ENCODE peak calls at places on chromosomes 13 and 19, in five cellular contexts. One of them, this sample, is unnamed.

GRCh38 chr13:75762066-75762937 is 126.2 kb downstream of the LMO7 start:
- DNase-seq in A549: peak
- DNase-seq in HCT116: no peak
- DNase-seq in fibroblast of the aortic adventitia: peak
- DNase-seq in esophagus muscularis mucosa: no peak
- DNase-seq in this sample: no peak

GRCh38 chr19:18831524-18832330 is at the start of gene UPF1:
- DNase-seq in A549: peak
- DNase-seq in HCT116: peak
- DNase-seq in fibroblast of the aortic adventitia: peak
- DNase-seq in esophagus muscularis mucosa: peak
- DNase-seq in this sample: peak

GRCh38 chr13:114152831-114153371 is 20.5 kb upstream of the RASA3 start:
- DNase-seq in A549: no peak
- DNase-seq in HCT116: no peak
- DNase-seq in fibroblast of the aortic adventitia: peak
- DNase-seq in esophagus muscularis mucosa: no peak
- DNase-seq in this sample: no peak

GRCh38 chr13:35470671-35471465 is 5.6 kb downstream of the MAB21L1 start:
- DNase-seq in A549: no peak
- DNase-seq in HCT116: no peak
- DNase-seq in fibroblast of the aortic adventitia: peak
- DNase-seq in esophagus muscularis mucosa: no peak
- DNase-seq in this sample: no peak

GRCh38 chr19:30602661-30603322 is 230.6 kb downstream of the ZNF536 start:
- DNase-seq in A549: no peak
- DNase-seq in HCT116: no peak
- DNase-seq in fibroblast of the aortic adventitia: no peak
- DNase-seq in esophagus muscularis mucosa: peak
- DNase-seq in this sample: no peak

GRCh38 chr13:24605923-24606372 is 74.3 kb upstream of the ATP12A start:
- DNase-seq in A549: peak
- DNase-seq in HCT116: peak
- DNase-seq in fibroblast of the aortic adventitia: peak
- DNase-seq in esophagus muscularis mucosa: no peak
- DNase-seq in this sample: peak

GRCh38 chr19:35254341-35255297 is 5.8 kb downstream of the LSR start:
- DNase-seq in A549: no peak
- DNase-seq in HCT116: no peak
- DNase-seq in fibroblast of the aortic adventitia: no peak
- DNase-seq in esophagus muscularis mucosa: peak
- DNase-seq in this sample: no peak

GRCh38 chr13:104984296-104984818 is 1551.1 kb downstream of the EFNB2 start:
- DNase-seq in A549: no peak
- DNase-seq in HCT116: no peak
- DNase-seq in fibroblast of the aortic adventitia: peak
- DNase-seq in esophagus muscularis mucosa: no peak
- DNase-seq in this sample: no peak

GRCh38 chr19:31610036-31610435 is 260.8 kb upstream of the TSHZ3 start:
- DNase-seq in A549: no peak
- DNase-seq in HCT116: no peak
- DNase-seq in fibroblast of the aortic adventitia: no peak
- DNase-seq in esophagus muscularis mucosa: no peak
- DNase-seq in this sample: no peak

DNA sequence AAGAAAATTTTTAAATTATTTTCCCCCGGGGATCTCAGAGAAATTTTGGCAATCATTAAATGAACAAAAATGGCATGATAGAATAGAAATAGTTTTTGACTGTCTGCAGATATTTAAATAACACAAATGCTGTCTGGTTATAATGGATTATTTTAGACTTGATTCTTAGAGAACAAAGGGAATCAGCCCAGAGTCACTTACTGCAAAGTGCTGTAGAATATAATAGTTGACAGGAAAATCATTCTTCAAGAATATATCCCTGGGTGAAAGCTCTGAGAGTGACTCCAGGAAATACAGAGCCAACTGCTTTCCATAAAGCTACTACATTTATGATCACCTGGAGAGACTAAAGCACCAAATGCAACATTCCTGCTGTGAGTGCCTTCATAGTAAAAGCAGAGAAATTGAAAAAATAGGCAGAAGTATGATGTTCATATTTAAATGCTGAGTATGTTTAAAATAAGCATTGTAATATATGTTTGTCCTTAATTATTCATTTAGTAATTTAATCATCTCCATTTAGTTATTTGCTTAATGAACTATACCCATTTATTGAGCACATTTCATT is 1765.8 kb downstream of the SLITRK1 start:
- DNase-seq in A549: no peak
- DNase-seq in HCT116: no peak
- DNase-seq in fibroblast of the aortic adventitia: no peak
- DNase-seq in esophagus muscularis mucosa: no peak
- DNase-seq in this sample: no peak
- H3K4me3 ChIP-seq in A549: no peak
- H3K4me3 ChIP-seq in HCT116: no peak
- H3K4me3 ChIP-seq in fibroblast of the aortic adventitia: no peak
- H3K4me3 ChIP-seq in esophagus muscularis mucosa: no peak
- H3K4me3 ChIP-seq in this sample: no peak

GRCh38 chr19:50465986-50466771 is 10.1 kb upstream of the EMC10 start:
- DNase-seq in A549: peak
- DNase-seq in HCT116: peak
- DNase-seq in fibroblast of the aortic adventitia: no peak
- DNase-seq in esophagus muscularis mucosa: no peak
- DNase-seq in this sample: no peak
- TF ChIP-seq CTCF in A549: no peak
- TF ChIP-seq CTCF in HCT116: peak
- TF ChIP-seq CTCF in fibroblast of the aortic adventitia: no peak
- TF ChIP-seq CTCF in esophagus muscularis mucosa: no peak
- TF ChIP-seq CTCF in this sample: no peak

GRCh38 chr19:13880059-13880672 is 3.2 kb downstream of the NANOS3 start:
- DNase-seq in A549: peak
- DNase-seq in HCT116: peak
- DNase-seq in fibroblast of the aortic adventitia: peak
- DNase-seq in esophagus muscularis mucosa: peak
- DNase-seq in this sample: peak
- H3K4me3 ChIP-seq in A549: peak
- H3K4me3 ChIP-seq in HCT116: peak
- H3K4me3 ChIP-seq in fibroblast of the aortic adventitia: peak
- H3K4me3 ChIP-seq in esophagus muscularis mucosa: peak
- H3K4me3 ChIP-seq in this sample: no peak

DNA sequence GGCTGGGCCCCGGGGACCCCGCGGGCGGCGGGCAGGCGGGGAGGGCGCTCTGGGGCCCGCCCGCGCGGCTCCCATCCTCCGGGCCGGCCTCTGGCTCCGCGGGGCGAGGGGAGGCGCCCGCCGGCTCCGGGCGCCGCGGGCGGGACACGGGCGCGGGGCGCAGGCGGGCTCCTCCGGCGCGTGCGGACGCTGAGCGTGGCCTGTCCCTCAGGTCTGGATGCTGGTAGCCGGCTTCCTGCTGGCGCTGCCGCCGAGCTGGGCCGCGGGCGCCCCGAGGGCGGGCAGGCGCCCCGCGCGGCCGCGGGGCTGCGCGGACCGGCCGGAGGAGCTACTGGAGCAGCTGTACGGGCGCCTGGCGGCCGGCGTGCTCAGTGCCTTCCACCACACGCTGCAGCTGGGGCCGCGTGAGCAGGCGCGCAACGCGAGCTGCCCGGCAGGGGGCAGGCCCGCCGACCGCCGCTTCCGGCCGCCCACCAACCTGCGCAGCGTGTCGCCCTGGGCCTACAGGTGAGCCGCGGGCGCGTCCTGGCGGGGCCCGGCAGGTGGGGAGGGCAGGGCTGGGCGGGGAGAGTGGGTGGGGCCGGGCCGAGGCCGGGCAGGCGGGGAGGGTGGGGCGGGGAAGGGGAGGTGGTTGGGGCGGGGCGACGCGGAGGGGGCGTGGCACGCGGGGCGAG is 423 bp downstream of the IL17D start:
- DNase-seq in A549: peak
- DNase-seq in HCT116: peak
- DNase-seq in fibroblast of the aortic adventitia: peak
- DNase-seq in esophagus muscularis mucosa: no peak
- DNase-seq in this sample: peak
- TF ChIP-seq CTCF in A549: peak
- TF ChIP-seq CTCF in HCT116: peak
- TF ChIP-seq CTCF in fibroblast of the aortic adventitia: peak
- TF ChIP-seq CTCF in esophagus muscularis mucosa: peak
- TF ChIP-seq CTCF in this sample: peak

GRCh38 chr13:27120811-27121210 is 50.8 kb downstream of the USP12 start:
- DNase-seq in A549: no peak
- DNase-seq in HCT116: no peak
- DNase-seq in fibroblast of the aortic adventitia: peak
- DNase-seq in esophagus muscularis mucosa: no peak
- DNase-seq in this sample: no peak

GRCh38 chr13:27120011-27120410 is 51.6 kb downstream of the USP12 start:
- DNase-seq in A549: no peak
- DNase-seq in HCT116: no peak
- DNase-seq in fibroblast of the aortic adventitia: peak
- DNase-seq in esophagus muscularis mucosa: no peak
- DNase-seq in this sample: no peak

GRCh38 chr13:27117158-27117557 is 54.5 kb downstream of the USP12 start:
- DNase-seq in A549: no peak
- DNase-seq in HCT116: no peak
- DNase-seq in fibroblast of the aortic adventitia: peak
- DNase-seq in esophagus muscularis mucosa: no peak
- DNase-seq in this sample: no peak

GRCh38 chr13:27117947-27118346 is 53.7 kb downstream of the USP12 start:
- DNase-seq in A549: no peak
- DNase-seq in HCT116: no peak
- DNase-seq in fibroblast of the aortic adventitia: no peak
- DNase-seq in esophagus muscularis mucosa: no peak
- DNase-seq in this sample: no peak

DNA sequence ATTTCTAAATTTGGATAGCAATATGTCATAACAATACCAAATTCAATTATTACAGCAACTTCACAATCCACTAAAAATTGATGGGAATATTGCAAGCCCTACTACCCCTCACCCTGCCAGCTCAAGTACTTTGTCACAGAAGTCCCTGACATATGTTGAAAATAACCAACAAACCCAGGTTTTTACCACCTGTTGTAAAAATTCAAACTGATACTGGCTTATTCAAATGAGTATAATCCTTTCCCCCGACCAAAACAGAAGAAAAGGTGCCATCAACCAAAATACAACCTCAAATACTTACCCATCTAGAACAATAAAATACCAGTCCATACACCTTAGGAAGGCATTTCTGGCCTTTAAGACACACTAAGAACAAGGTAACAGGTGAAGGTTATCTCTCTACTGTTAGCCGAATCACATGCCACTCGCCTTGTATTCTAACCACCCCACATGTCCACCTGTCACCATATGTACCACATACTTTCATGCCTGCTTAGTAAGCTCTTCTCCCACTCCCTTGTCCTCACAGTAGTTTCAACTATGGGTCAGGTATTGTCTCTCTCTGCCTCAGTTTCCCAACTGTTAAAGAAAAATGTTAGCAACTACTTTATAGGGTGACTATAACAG is 53.1 kb downstream of the USP12 start:
- DNase-seq in A549: no peak
- DNase-seq in HCT116: no peak
- DNase-seq in fibroblast of the aortic adventitia: no peak
- DNase-seq in esophagus muscularis mucosa: no peak
- DNase-seq in this sample: no peak
- H3K4me3 ChIP-seq in A549: no peak
- H3K4me3 ChIP-seq in HCT116: no peak
- H3K4me3 ChIP-seq in fibroblast of the aortic adventitia: no peak
- H3K4me3 ChIP-seq in esophagus muscularis mucosa: no peak
- H3K4me3 ChIP-seq in this sample: no peak

GRCh38 chr19:784541-784940 is 12.7 kb upstream of the PTBP1 start:
- DNase-seq in A549: peak
- DNase-seq in HCT116: no peak
- DNase-seq in fibroblast of the aortic adventitia: no peak
- DNase-seq in esophagus muscularis mucosa: no peak
- DNase-seq in this sample: no peak

GRCh38 chr19:789473-790052 is 7.7 kb upstream of the PTBP1 start:
- DNase-seq in A549: no peak
- DNase-seq in HCT116: no peak
- DNase-seq in fibroblast of the aortic adventitia: no peak
- DNase-seq in esophagus muscularis mucosa: no peak
- DNase-seq in this sample: no peak

GRCh38 chr19:788821-789472 is 8.3 kb upstream of the PTBP1 start:
- DNase-seq in A549: no peak
- DNase-seq in HCT116: no peak
- DNase-seq in fibroblast of the aortic adventitia: no peak
- DNase-seq in esophagus muscularis mucosa: no peak
- DNase-seq in this sample: no peak

GRCh38 chr19:790971-791604 is 6.2 kb upstream of the PTBP1 start:
- DNase-seq in A549: no peak
- DNase-seq in HCT116: no peak
- DNase-seq in fibroblast of the aortic adventitia: no peak
- DNase-seq in esophagus muscularis mucosa: no peak
- DNase-seq in this sample: no peak

GRCh38 chr19:787551-787950 is 9.7 kb upstream of the PTBP1 start:
- DNase-seq in A549: no peak
- DNase-seq in HCT116: no peak
- DNase-seq in fibroblast of the aortic adventitia: no peak
- DNase-seq in esophagus muscularis mucosa: no peak
- DNase-seq in this sample: no peak
- TF ChIP-seq CTCF in A549: no peak
- TF ChIP-seq CTCF in HCT116: no peak
- TF ChIP-seq CTCF in fibroblast of the aortic adventitia: no peak
- TF ChIP-seq CTCF in esophagus muscularis mucosa: no peak
- TF ChIP-seq CTCF in this sample: no peak

GRCh38 chr19:42285988-42286348 is 16.0 kb upstream of the PRR19 start:
- DNase-seq in A549: no peak
- DNase-seq in HCT116: no peak
- DNase-seq in fibroblast of the aortic adventitia: no peak
- DNase-seq in esophagus muscularis mucosa: no peak
- DNase-seq in this sample: no peak
- H3K4me3 ChIP-seq in A549: no peak
- H3K4me3 ChIP-seq in HCT116: no peak
- H3K4me3 ChIP-seq in fibroblast of the aortic adventitia: peak
- H3K4me3 ChIP-seq in esophagus muscularis mucosa: peak
- H3K4me3 ChIP-seq in this sample: no peak

DNA sequence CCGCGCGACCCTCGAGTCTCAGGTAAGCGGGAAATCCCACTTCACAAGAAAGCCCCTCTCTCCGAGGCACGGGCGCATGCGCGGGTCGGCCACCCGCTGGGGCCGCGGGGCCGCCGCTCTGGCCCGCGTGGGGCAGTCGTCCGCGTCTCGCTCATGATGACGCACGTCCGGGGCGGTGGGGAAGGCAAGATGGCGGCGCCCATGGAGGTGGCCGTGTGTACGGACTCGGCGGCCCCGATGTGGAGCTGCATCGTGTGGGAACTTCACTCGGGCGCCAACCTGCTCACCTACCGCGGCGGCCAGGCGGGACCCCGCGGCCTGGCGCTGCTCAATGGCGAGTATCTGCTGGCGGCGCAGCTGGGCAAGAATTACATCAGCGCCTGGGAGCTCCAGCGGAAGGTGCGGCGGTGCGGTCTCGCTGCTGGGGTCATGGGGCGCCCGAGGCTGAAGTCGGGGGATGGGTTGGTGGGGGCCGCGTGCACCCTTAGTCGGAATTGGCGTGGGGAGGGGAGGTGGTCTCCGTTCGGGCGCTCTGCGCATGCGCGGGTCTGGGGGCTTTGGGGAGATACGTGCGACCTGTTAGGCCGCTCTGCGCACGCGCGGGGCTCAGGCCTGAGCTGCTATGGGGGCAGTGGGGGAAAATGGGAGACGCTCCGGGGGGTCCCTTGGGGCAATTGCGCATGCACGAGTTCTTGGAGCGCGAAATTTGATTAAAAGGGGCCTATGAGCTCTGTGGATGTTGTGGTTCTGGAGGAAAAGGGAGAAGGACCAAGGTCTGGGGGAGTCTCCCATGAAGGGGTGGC is at the start of gene WDR18:
- DNase-seq in A549: peak
- DNase-seq in HCT116: peak
- DNase-seq in fibroblast of the aortic adventitia: peak
- DNase-seq in esophagus muscularis mucosa: peak
- DNase-seq in this sample: peak
- TF ChIP-seq CTCF in A549: no peak
- TF ChIP-seq CTCF in HCT116: no peak
- TF ChIP-seq CTCF in fibroblast of the aortic adventitia: no peak
- TF ChIP-seq CTCF in esophagus muscularis mucosa: peak
- TF ChIP-seq CTCF in this sample: no peak

GRCh38 chr19:17534767-17535166 is 20.7 kb upstream of the COLGALT1 start:
- DNase-seq in A549: no peak
- DNase-seq in HCT116: no peak
- DNase-seq in fibroblast of the aortic adventitia: no peak
- DNase-seq in esophagus muscularis mucosa: no peak
- DNase-seq in this sample: no peak
- H3K4me3 ChIP-seq in A549: no peak
- H3K4me3 ChIP-seq in HCT116: no peak
- H3K4me3 ChIP-seq in fibroblast of the aortic adventitia: no peak
- H3K4me3 ChIP-seq in esophagus muscularis mucosa: no peak
- H3K4me3 ChIP-seq in this sample: no peak

This sample was measured in LNCaP clone FGC.